ENCODE peak calls at places on chromosomes 12 and 14, in six cellular contexts. K, Y, L, E, T and U are unnamed samples.

GRCh38 chr12:91628656-91629055 is 446.0 kb upstream of the DCN start:
- DNase-seq in K (no peak), L (no peak), Y (no peak), T (no peak), E (no peak), U (no peak)

GRCh38 chr12:45725631-45726593 is 3.6 kb upstream of the ARID2 start:
- DNase-seq in K (peak; percentile 40), E (no peak), Y (no peak), T (peak; percentile 25), L (peak; percentile 13), U (no peak)

GRCh38 chr12:93530358-93530757 is 42.1 kb upstream of the SOCS2 start:
- DNase-seq in L (no peak), T (no peak), K (no peak), Y (no peak), E (no peak), U (no peak)

GRCh38 chr14:91753501-91754128 is 21.7 kb upstream of the CATSPERB start:
- DNase-seq in K (no peak), T (peak; percentile 11), Y (no peak), E (no peak), L (no peak), U (no peak)

GRCh38 chr12:54562720-54563356 is 13.4 kb downstream of the PDE1B start:
- DNase-seq in E (no peak), K (no peak), Y (no peak), T (no peak), L (no peak), U (no peak)

GRCh38 chr12:11630046-11630706 is 19.3 kb upstream of the ETV6 start:
- DNase-seq in T (no peak), E (no peak), L (peak; percentile 74), Y (peak; percentile 33), K (no peak), U (no peak)

GRCh38 chr12:119989619-119990381 is 764 bp downstream of the BICDL1 start:
- DNase-seq in E (peak; percentile 85), L (no peak), Y (peak; percentile 72), T (peak; percentile 92), K (peak; percentile 87), U (no peak)

GRCh38 chr12:52202361-52203078 is 10.7 kb upstream of the KRT80 start:
- DNase-seq in E (no peak), K (peak; percentile 33), T (no peak), L (peak; percentile 42), Y (peak; percentile 21), U (no peak)

GRCh38 chr12:74488134-74488533 is 49.5 kb upstream of the ATXN7L3B start:
- DNase-seq in L (no peak), T (no peak), E (no peak), Y (no peak), K (no peak), U (peak; percentile 35)